ENCODE peak calls at places on chromosomes 1 and 21, in five cellular contexts. Q is H1, E is HL-60, N is GM12878, L is SK-N-SH. X is an unnamed sample.

GRCh38 chr1:84960371-84960770 is 36.5 kb downstream of the MCOLN2 start:
- DNase-seq in Q (no peak), E (no peak), N (no peak), L (no peak), X (no peak)

GRCh38 chr1:214136336-214136735 is 144.6 kb upstream of the SMYD2 start:
- DNase-seq in Q (no peak), E (no peak), N (no peak), L (no peak), X (no peak)

GRCh38 chr21:46213620-46214286 is 14.8 kb downstream of the LSS start:
- DNase-seq in Q (no peak), E (no peak), N (no peak), L (peak; percentile 62), X (no peak)

GRCh38 chr21:33751533-33751932 is 109.2 kb downstream of the ITSN1 start:
- DNase-seq in Q (no peak), E (no peak), N (no peak), L (no peak), X (no peak)

GRCh38 chr1:61606448-61607312 is 118.3 kb downstream of the TM2D1 start:
- DNase-seq in Q (no peak), E (no peak), N (no peak), L (no peak), X (no peak)

GRCh38 chr1:247386217-247386616 is 29.8 kb upstream of the NLRP3 start:
- DNase-seq in Q (no peak), E (no peak), N (no peak), L (no peak), X (no peak)

GRCh38 chr1:161173711-161174110 is 3.6 kb downstream of the B4GALT3 start:
- DNase-seq in Q (no peak), E (no peak), N (no peak), L (no peak), X (no peak)

GRCh38 chr1:17119744-17120482 is 662 bp upstream of the PADI2 start:
- DNase-seq in Q (no peak), E (peak; percentile 84), N (peak; percentile 42), L (peak; percentile 44), X (peak; percentile 46)

DNA sequence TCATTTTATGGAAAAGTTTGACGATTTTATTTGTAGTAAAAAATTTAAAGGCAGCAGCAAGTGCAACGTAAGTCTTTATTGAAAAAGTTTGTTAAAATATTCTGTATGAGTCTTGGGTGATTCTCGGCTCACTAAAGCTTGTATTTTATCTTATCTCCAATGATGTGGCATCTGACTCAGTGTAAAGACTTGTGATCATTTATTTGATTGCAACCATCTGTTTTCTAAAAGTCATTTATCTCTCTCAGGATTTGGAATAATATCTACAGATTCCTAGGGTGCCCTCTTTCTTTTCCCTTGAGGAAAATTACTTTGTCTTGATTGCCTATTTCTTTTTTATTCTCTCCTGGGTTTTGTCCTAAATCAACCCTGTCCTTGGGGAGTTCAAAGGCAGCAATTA is 575.2 kb upstream of the CHRM3 start:
- DNase-seq in Q (no peak), E (no peak), N (no peak), L (no peak), X (no peak)
- TF ChIP-seq GABPA in Q (no peak), E (no peak), N (no peak), L (no peak), X (no peak)

GRCh38 chr1:3921786-3922185 is 21.7 kb upstream of the C1orf174 start:
- DNase-seq in Q (no peak), E (no peak), N (no peak), L (no peak), X (no peak)
- H3K4me3 ChIP-seq in Q (no peak overlapping the region), E (no peak overlapping the region), N (no peak overlapping the region), L (no peak overlapping the region), X (no peak overlapping the region)

GRCh38 chr1:155471891-155472290 is 90.7 kb downstream of the ASH1L start:
- DNase-seq in Q (no peak), E (no peak), N (no peak), L (no peak), X (no peak)
- TF ChIP-seq GABPA in Q (no peak), E (no peak), N (no peak), L (no peak), X (no peak)

DNA sequence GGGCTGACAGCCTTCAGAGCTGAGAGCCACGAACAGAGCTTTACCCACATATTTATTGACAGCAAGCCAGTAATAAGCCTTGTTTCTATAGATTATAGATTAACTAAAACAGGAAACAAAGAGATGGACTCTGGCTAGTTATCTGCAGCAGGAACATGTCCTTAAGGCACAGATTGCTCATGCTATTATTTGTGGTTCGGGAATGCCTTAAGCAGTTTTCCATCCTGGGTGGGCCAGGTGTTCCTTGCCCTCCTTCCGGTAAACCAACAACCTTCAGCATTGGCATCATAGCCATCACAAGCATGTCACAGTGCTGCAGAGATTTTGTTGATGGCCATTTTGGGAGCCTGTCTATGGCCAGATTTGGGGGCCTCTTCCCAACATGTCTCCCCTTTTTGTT is 96.8 kb downstream of the POU2F1 start:
- DNase-seq in Q (no peak), E (no peak), N (no peak), L (no peak), X (no peak)
- H3K4me3 ChIP-seq in Q (no peak overlapping the region), E (no peak overlapping the region), N (no peak overlapping the region), L (no peak overlapping the region), X (no peak overlapping the region)

GRCh38 chr1:234899041-234899787 is 229.4 kb downstream of the TOMM20 start:
- DNase-seq in Q (no peak), E (peak; percentile 25), N (no peak), L (no peak), X (peak; percentile 36)
- TF ChIP-seq GABPA in Q (no peak), E (no peak), N (no peak), L (no peak), X (no peak)

GRCh38 chr1:222620566-222620965 is 2.7 kb downstream of the MIA3 start:
- DNase-seq in Q (no peak), E (no peak), N (peak; percentile 27), L (no peak), X (no peak)
- H3K4me3 ChIP-seq in Q (no peak overlapping the region), E (no peak overlapping the region), N (no peak overlapping the region), L (no peak overlapping the region), X (no peak overlapping the region)

DNA sequence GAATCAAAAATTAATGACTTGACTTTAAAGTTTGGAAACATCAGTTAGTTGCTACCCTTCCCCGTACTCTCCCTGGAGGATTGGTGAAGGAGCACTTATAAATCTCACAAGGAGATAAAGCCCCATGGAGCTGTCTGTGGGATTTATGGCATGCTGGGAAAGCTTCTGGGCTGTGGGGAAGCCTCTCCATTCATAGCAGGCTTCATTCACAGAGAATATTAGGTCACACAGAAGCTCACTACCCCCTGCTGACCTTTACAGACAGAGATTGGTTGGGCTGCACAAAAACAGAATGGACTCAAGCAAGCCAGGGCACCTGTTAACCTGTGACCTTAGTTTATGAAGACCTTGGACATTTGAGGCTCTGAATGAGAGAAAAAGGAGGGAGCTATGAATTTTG is 32.1 kb downstream of the RGL1 start:
- DNase-seq in Q (no peak), E (no peak), N (no peak), L (no peak), X (no peak)
- TF ChIP-seq GABPA in Q (no peak), E (no peak), N (no peak), L (no peak), X (no peak)

GRCh38 chr21:38809170-38809878 is 3.6 kb downstream of the ETS2 start:
- DNase-seq in Q (peak; percentile 37), E (peak; percentile 53), N (no peak), L (no peak), X (no peak)

GRCh38 chr21:38813143-38813542 is 7.4 kb downstream of the ETS2 start:
- DNase-seq in Q (no peak), E (no peak), N (no peak), L (no peak), X (no peak)

GRCh38 chr21:38810826-38811164 is 5.1 kb downstream of the ETS2 start:
- DNase-seq in Q (no peak), E (no peak), N (no peak), L (no peak), X (no peak)

GRCh38 chr21:38810034-38810825 is 4.5 kb downstream of the ETS2 start:
- DNase-seq in Q (peak; percentile 31), E (no peak), N (no peak), L (no peak), X (no peak)

GRCh38 chr21:38811257-38811656 is 5.5 kb downstream of the ETS2 start:
- DNase-seq in Q (no peak), E (no peak), N (no peak), L (no peak), X (no peak)
- H3K4me3 ChIP-seq in Q (no peak overlapping the region), E (no peak overlapping the region), N (no peak overlapping the region), L (no peak overlapping the region), X (no peak overlapping the region)

GRCh38 chr1:192161974-192162373 is 3.7 kb downstream of the RGS18 start:
- DNase-seq in Q (no peak), E (no peak), N (no peak), L (no peak), X (no peak)
- TF ChIP-seq GABPA in Q (no peak), E (no peak), N (no peak), L (no peak), X (no peak)

GRCh38 chr21:42081138-42081537 is 10.0 kb downstream of the UMODL1 start:
- DNase-seq in Q (no peak), E (peak; percentile 57), N (no peak), L (no peak), X (no peak)
- H3K4me3 ChIP-seq in Q (no peak overlapping the region), E (no peak overlapping the region), N (no peak overlapping the region), L (no peak overlapping the region), X (no peak overlapping the region)